ENCODE peak calls at places on chromosomes 13 and 19, in five cellular contexts. One of them, this sample, is unnamed.

GRCh38 chr19:55352040-55352439 is 2.5 kb downstream of the COX6B2 start:
- DNase-seq in ureter: no peak
- DNase-seq in activated CD8-positive, alpha-beta T cell treated with anti-CD3 and anti-CD28 coated beads for 36 hours: peak
- DNase-seq in T-cell: no peak
- DNase-seq in stimulated activated CD4-positive, alpha-beta T cell treated with anti-CD3 and anti-CD28 coated beads, Interleukin-4, amount 100 ng/mL, for 4 hours: no peak
- DNase-seq in this sample: no peak

GRCh38 chr13:75633285-75633684 is 2.8 kb upstream of the LMO7 start:
- DNase-seq in ureter: no peak
- DNase-seq in activated CD8-positive, alpha-beta T cell treated with anti-CD3 and anti-CD28 coated beads for 36 hours: no peak
- DNase-seq in T-cell: no peak
- DNase-seq in stimulated activated CD4-positive, alpha-beta T cell treated with anti-CD3 and anti-CD28 coated beads, Interleukin-4, amount 100 ng/mL, for 4 hours: no peak
- DNase-seq in this sample: no peak

GRCh38 chr19:13859361-13859880 is 17.5 kb upstream of the NANOS3 start:
- DNase-seq in ureter: no peak
- DNase-seq in activated CD8-positive, alpha-beta T cell treated with anti-CD3 and anti-CD28 coated beads for 36 hours: no peak
- DNase-seq in T-cell: no peak
- DNase-seq in stimulated activated CD4-positive, alpha-beta T cell treated with anti-CD3 and anti-CD28 coated beads, Interleukin-4, amount 100 ng/mL, for 4 hours: no peak
- DNase-seq in this sample: no peak

GRCh38 chr19:47247308-47247990 is 8.9 kb upstream of the CCDC9 start:
- DNase-seq in ureter: no peak
- DNase-seq in activated CD8-positive, alpha-beta T cell treated with anti-CD3 and anti-CD28 coated beads for 36 hours: peak
- DNase-seq in T-cell: peak
- DNase-seq in stimulated activated CD4-positive, alpha-beta T cell treated with anti-CD3 and anti-CD28 coated beads, Interleukin-4, amount 100 ng/mL, for 4 hours: peak
- DNase-seq in this sample: peak

GRCh38 chr13:53064721-53065120 is 36.1 kb downstream of the OLFM4 start:
- DNase-seq in ureter: no peak
- DNase-seq in activated CD8-positive, alpha-beta T cell treated with anti-CD3 and anti-CD28 coated beads for 36 hours: no peak
- DNase-seq in T-cell: no peak
- DNase-seq in stimulated activated CD4-positive, alpha-beta T cell treated with anti-CD3 and anti-CD28 coated beads, Interleukin-4, amount 100 ng/mL, for 4 hours: no peak
- DNase-seq in this sample: no peak

GRCh38 chr19:58354478-58355030 is 1.3 kb upstream of the A1BG start:
- DNase-seq in ureter: no peak
- DNase-seq in activated CD8-positive, alpha-beta T cell treated with anti-CD3 and anti-CD28 coated beads for 36 hours: no peak
- DNase-seq in T-cell: no peak
- DNase-seq in stimulated activated CD4-positive, alpha-beta T cell treated with anti-CD3 and anti-CD28 coated beads, Interleukin-4, amount 100 ng/mL, for 4 hours: no peak
- DNase-seq in this sample: no peak

GRCh38 chr19:47228937-47229673 is 1.9 kb downstream of the BBC3 start:
- DNase-seq in ureter: no peak
- DNase-seq in activated CD8-positive, alpha-beta T cell treated with anti-CD3 and anti-CD28 coated beads for 36 hours: peak
- DNase-seq in T-cell: no peak
- DNase-seq in stimulated activated CD4-positive, alpha-beta T cell treated with anti-CD3 and anti-CD28 coated beads, Interleukin-4, amount 100 ng/mL, for 4 hours: no peak
- DNase-seq in this sample: no peak

GRCh38 chr19:18416778-18417249 is 2.4 kb upstream of the SSBP4 start:
- DNase-seq in ureter: peak
- DNase-seq in activated CD8-positive, alpha-beta T cell treated with anti-CD3 and anti-CD28 coated beads for 36 hours: peak
- DNase-seq in T-cell: peak
- DNase-seq in stimulated activated CD4-positive, alpha-beta T cell treated with anti-CD3 and anti-CD28 coated beads, Interleukin-4, amount 100 ng/mL, for 4 hours: no peak
- DNase-seq in this sample: peak

GRCh38 chr13:25687622-25688225 is 315.9 kb downstream of the ATP8A2 start:
- DNase-seq in ureter: no peak
- DNase-seq in activated CD8-positive, alpha-beta T cell treated with anti-CD3 and anti-CD28 coated beads for 36 hours: no peak
- DNase-seq in T-cell: no peak
- DNase-seq in stimulated activated CD4-positive, alpha-beta T cell treated with anti-CD3 and anti-CD28 coated beads, Interleukin-4, amount 100 ng/mL, for 4 hours: no peak
- DNase-seq in this sample: no peak

GRCh38 chr13:44273991-44274810 is 99.4 kb upstream of the SERP2 start:
- DNase-seq in ureter: no peak
- DNase-seq in activated CD8-positive, alpha-beta T cell treated with anti-CD3 and anti-CD28 coated beads for 36 hours: peak
- DNase-seq in T-cell: peak
- DNase-seq in stimulated activated CD4-positive, alpha-beta T cell treated with anti-CD3 and anti-CD28 coated beads, Interleukin-4, amount 100 ng/mL, for 4 hours: no peak
- DNase-seq in this sample: peak

GRCh38 chr13:37985281-37985680 is 115.7 kb upstream of the TRPC4 start:
- DNase-seq in ureter: no peak
- DNase-seq in activated CD8-positive, alpha-beta T cell treated with anti-CD3 and anti-CD28 coated beads for 36 hours: no peak
- DNase-seq in T-cell: no peak
- DNase-seq in stimulated activated CD4-positive, alpha-beta T cell treated with anti-CD3 and anti-CD28 coated beads, Interleukin-4, amount 100 ng/mL, for 4 hours: no peak
- DNase-seq in this sample: no peak

GRCh38 chr19:408441-409005 is 424 bp downstream of the C2CD4C start:
- DNase-seq in ureter: no peak
- DNase-seq in activated CD8-positive, alpha-beta T cell treated with anti-CD3 and anti-CD28 coated beads for 36 hours: no peak
- DNase-seq in T-cell: no peak
- DNase-seq in stimulated activated CD4-positive, alpha-beta T cell treated with anti-CD3 and anti-CD28 coated beads, Interleukin-4, amount 100 ng/mL, for 4 hours: no peak
- DNase-seq in this sample: no peak

This sample was measured in ACHN.